ENCODE peak calls at places on chromosomes 11 and 22, in six cellular contexts. Y, Z, T, C, B and F are unnamed samples. For H3K36me3, the result is how much of the 10 kb centered on the place peaks cover.

GRCh38 chr11:114099392-114100178 is 40.1 kb downstream of the ZBTB16 start:
- ATAC-seq in Y (peak), Z (no peak), T (peak), C (peak), B (peak), F (peak)

GRCh38 chr11:69106124-69106811 is 49.5 kb upstream of the SMIM38 start:
- ATAC-seq in Y (peak), Z (peak), T (no peak), C (no peak), B (no peak), F (no peak)

GRCh38 chr22:20000246-20001081 is 16.2 kb downstream of the ARVCF start:
- ATAC-seq in Y (no peak), Z (no peak), T (peak), C (peak), B (no peak), F (no peak)

GRCh38 chr11:122666743-122667142 is 11.2 kb downstream of the UBASH3B start:
- ATAC-seq in Y (no peak), Z (no peak), T (no peak), C (no peak), B (no peak), F (no peak)

GRCh38 chr11:106568632-106569031 is 449.6 kb downstream of the GUCY1A2 start:
- ATAC-seq in Y (no peak), Z (no peak), T (no peak), C (no peak), B (no peak), F (no peak)

GRCh38 chr11:43937434-43938411 is 4.7 kb upstream of the C11orf96 start:
- ATAC-seq in Y (no peak), Z (peak), T (no peak), C (peak), B (no peak), F (no peak)

GRCh38 chr11:94746721-94747120 is 21.4 kb upstream of the AMOTL1 start:
- ATAC-seq in Y (peak), Z (no peak), T (no peak), C (no peak), B (no peak), F (no peak)

GRCh38 chr22:49286236-49286760 is 541.4 kb downstream of the BRD1 start:
- ATAC-seq in Y (no peak), Z (no peak), T (no peak), C (no peak), B (no peak), F (no peak)

GRCh38 chr11:11520231-11521015 is 101.4 kb downstream of the GALNT18 start:
- ATAC-seq in Y (no peak), Z (peak), T (peak), C (peak), B (no peak), F (no peak)

GRCh38 chr22:22802346-22802970 is 85.2 kb upstream of the IGLL5 start:
- ATAC-seq in Y (no peak), Z (no peak), T (no peak), C (peak), B (no peak), F (no peak)

GRCh38 chr11:45089251-45089650 is 57.2 kb upstream of the PRDM11 start:
- ATAC-seq in Y (peak), Z (peak), T (peak), C (peak), B (peak), F (peak)

GRCh38 chr11:8034604-8035224 is 46.3 kb upstream of the TUB start:
- ATAC-seq in Y (no peak), Z (no peak), T (no peak), C (no peak), B (no peak), F (no peak)

GRCh38 chr11:36212507-36212906 is 76.7 kb downstream of the COMMD9 start:
- ATAC-seq in Y (no peak), Z (no peak), T (no peak), C (no peak), B (no peak), F (no peak)

GRCh38 chr11:68282141-68282860 is 10.5 kb upstream of the C11orf24 start:
- ATAC-seq in Y (no peak), Z (no peak), T (no peak), C (peak), B (no peak), F (no peak)

GRCh38 chr11:130426223-130427048 is 2.0 kb downstream of the ADAMTS8 start:
- ATAC-seq in Y (no peak), Z (no peak), T (peak), C (peak), B (no peak), F (no peak)

GRCh38 chr11:112292785-112293407 is 32.2 kb upstream of the PLET1 start:
- ATAC-seq in Y (no peak), Z (no peak), T (peak), C (no peak), B (peak), F (peak)

GRCh38 chr22:31291716-31292644 is at the start of gene PIK3IP1:
- ATAC-seq in Y (peak), Z (peak), T (peak), C (peak), B (peak), F (peak)

GRCh38 chr11:12864316-12865156 is 144.6 kb upstream of the RASSF10 start:
- ATAC-seq in Y (peak), Z (peak), T (peak), C (no peak), B (no peak), F (peak)

GRCh38 chr22:32728291-32728690 is 73.2 kb upstream of the TIMP3 start:
- ATAC-seq in Y (no peak), Z (no peak), T (no peak), C (no peak), B (no peak), F (no peak)

GRCh38 chr22:32725369-32725988 is 76.0 kb upstream of the TIMP3 start:
- ATAC-seq in Y (no peak), Z (no peak), T (no peak), C (no peak), B (no peak), F (no peak)

GRCh38 chr22:32733196-32733595 is 68.3 kb upstream of the TIMP3 start:
- ATAC-seq in Y (no peak), Z (no peak), T (no peak), C (no peak), B (no peak), F (no peak)

GRCh38 chr22:32731372-32731771 is 70.1 kb upstream of the TIMP3 start:
- ATAC-seq in Y (no peak), Z (no peak), T (no peak), C (no peak), B (no peak), F (no peak)

DNA sequence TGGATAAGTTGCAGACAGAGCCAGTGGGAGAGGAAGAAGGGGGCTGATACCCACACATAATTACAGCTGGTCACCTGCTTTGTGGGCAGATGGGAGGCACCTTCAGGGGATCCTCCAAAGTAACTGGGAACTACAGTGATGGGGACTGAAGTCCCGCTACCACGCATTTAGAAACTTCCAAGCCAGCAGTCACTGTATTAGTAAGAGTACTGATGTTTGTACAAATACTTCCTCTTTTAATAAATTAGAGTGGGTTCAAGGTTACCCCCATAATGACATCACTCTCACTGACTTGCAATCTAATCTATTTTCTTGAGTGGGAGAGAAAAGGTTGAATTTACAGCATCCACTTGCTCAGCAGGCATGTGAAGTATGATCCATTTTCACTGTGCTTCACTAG is 72.1 kb upstream of the TIMP3 start:
- ATAC-seq in Y (no peak), Z (no peak), T (no peak), C (no peak), B (no peak), F (no peak)
- H3K36me3 ChIP-seq in Y (under half), Z (under half), T (under half), C (under half), B (under half), F (under half)

GRCh38 chr11:63782749-63783148 is 14.2 kb upstream of the ZFTA start:
- ATAC-seq in Y (no peak), Z (no peak), T (no peak), C (no peak), B (no peak), F (no peak)

GRCh38 chr11:63785823-63786222 is 17.2 kb upstream of the ZFTA start:
- ATAC-seq in Y (no peak), Z (no peak), T (no peak), C (no peak), B (no peak), F (no peak)

GRCh38 chr11:63779044-63779443 is 10.5 kb upstream of the ZFTA start:
- ATAC-seq in Y (no peak), Z (no peak), T (no peak), C (no peak), B (no peak), F (no peak)

DNA sequence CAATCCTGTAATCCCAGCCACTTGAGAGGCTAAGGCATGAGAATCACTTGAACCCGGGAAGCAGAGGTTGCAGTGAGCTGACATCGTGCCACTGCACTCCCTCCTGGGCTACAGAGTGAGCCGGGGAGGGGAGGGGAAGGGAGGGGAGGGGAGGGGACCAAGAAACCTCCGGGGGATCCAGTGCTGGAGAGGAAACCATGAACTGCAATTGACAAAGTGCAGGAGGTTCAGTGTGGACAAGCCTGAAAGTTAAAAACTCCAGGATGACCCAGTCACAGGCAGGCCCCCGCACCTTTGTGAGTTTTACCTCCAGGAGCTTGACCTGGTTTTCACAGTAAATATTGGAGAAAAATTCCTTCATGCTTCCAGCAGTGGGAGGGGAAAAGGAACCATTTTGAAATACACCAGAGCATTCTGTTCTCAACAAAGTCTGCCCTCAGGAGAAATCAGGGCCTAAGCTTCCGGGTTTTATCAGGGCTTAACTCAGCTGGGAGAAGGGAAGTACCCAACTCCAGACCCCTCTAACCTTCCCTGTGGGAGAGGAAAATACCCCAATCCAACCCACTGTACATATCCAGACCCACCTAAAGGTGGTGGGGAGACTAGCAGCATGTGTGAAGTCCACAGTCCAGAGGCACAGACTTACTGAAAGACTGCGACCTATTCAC is 15.5 kb upstream of the ZFTA start:
- ATAC-seq in Y (peak), Z (peak), T (no peak), C (peak), B (no peak), F (no peak)
- TF ChIP-seq POLR2A in Y (no peak), Z (no peak), T (no peak), C (no peak), B (no peak), F (no peak)

DNA sequence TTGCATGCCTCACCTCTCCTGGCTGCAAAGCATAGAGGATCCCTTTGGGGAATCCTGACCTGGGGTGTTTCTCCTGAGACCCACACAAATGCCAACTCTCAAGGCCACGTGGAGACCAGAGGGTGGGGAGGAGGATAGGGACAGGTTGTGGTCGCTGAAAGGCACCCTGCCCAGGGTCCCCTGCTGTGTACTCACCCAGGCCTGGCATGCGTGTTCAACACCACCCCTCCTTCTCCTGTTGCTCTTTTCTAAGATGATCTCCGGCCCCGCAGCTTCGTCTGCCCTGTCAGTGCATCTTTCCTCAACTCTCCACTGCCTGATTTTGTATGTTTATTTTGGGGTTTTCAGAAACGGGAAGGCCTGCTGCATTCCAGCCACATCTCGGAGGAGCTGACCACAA is 44.6 kb upstream of the PARVG start:
- ATAC-seq in Y (no peak), Z (no peak), T (no peak), C (no peak), B (no peak), F (no peak)
- H3K36me3 ChIP-seq in Y (under half), Z (half or more), T (under half), C (under half), B (under half), F (under half)

DNA sequence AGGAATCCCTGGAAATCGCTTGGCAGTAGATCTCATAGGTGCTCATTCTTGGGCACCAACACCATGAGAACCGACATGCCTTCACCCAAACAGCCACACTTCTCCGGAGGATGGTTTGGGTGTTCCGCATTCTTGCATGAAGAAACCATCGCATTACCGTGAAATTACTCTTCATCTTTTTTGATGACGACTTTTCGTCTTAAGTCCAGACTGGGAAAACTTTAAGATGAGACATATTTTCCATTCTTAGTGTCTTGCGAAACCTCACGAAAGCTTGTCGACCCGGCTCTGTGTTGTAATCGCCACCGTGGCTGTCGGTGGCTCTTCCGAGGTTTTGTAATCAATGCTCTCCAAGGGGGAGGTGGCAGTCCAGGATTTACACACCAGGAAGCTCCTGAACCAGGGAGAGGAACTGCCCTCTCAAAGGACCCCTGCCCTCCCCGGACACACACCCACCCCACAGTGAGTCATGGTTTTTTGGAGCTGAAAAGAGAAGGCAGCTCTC is 1.7 kb downstream of the TOM1 start:
- ATAC-seq in Y (no peak), Z (peak), T (no peak), C (peak), B (no peak), F (no peak)
- TF ChIP-seq POLR2A in Y (no peak), Z (peak), T (no peak), C (peak), B (peak), F (no peak)

DNA sequence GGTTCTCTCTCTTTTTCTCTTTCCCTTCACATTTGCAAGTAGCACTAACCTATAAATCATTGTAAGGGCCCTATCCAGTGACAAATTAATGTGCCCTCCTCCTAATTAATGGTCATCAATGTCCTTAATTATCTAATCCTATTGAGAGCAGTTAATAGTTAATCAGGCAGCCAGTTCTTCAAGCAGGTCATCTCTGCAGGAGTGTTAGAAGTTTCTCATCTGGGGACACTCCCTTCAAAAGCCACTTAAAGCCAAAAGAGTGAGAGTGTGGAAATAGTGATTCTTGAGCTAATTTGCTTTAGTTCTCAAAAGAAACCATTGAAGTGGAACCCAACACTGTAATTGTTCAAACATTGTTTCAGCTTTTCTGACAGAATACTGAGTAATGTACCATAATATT is 141.6 kb downstream of the ELP4 start:
- ATAC-seq in Y (no peak), Z (no peak), T (no peak), C (no peak), B (no peak), F (no peak)
- H3K36me3 ChIP-seq in Y (under half), Z (under half), T (under half), C (under half), B (under half), F (under half)